ENCODE peak calls at places on chromosomes 5 and 9, in eight cellular contexts. X, B, F, P, U, Q, M and E are unnamed samples.

GRCh38 chr5:14749579-14750091 is 85.1 kb downstream of the OTULIN start:
- DNase-seq in X (peak), B (no peak), F (no peak), P (no peak), U (no peak), Q (no peak), M (no peak), E (no peak)

GRCh38 chr9:34139477-34140146 is 13.1 kb upstream of the DCAF12 start:
- DNase-seq in X (peak), B (no peak), F (no peak), P (no peak), U (peak), Q (peak), M (peak), E (peak)

GRCh38 chr5:1881273-1881586 is 1.5 kb downstream of the IRX4 start:
- DNase-seq in X (peak), B (no peak), F (no peak), P (no peak), U (no peak), Q (peak), M (no peak), E (no peak)

GRCh38 chr5:147522435-147522834 is 12.6 kb upstream of the DPYSL3 start:
- DNase-seq in X (peak), B (no peak), F (no peak), P (no peak), U (no peak), Q (peak), M (no peak), E (no peak)

GRCh38 chr9:21997480-21997879 is 2.9 kb downstream of the CDKN2B-AS1 start:
- DNase-seq in X (no peak), B (no peak), F (no peak), P (no peak), U (no peak), Q (no peak), M (no peak), E (no peak)

GRCh38 chr5:111278824-111279504 is 54.8 kb downstream of the CAMK4 start:
- DNase-seq in X (peak), B (no peak), F (peak), P (no peak), U (peak), Q (peak), M (peak), E (peak)

GRCh38 chr9:95460627-95461164 is 56.1 kb downstream of the PTCH1 start:
- DNase-seq in X (no peak), B (no peak), F (no peak), P (no peak), U (no peak), Q (no peak), M (no peak), E (no peak)

GRCh38 chr9:14910178-14910805 is at the start of gene FREM1:
- DNase-seq in X (no peak), B (no peak), F (no peak), P (peak), U (peak), Q (no peak), M (peak), E (peak)

GRCh38 chr9:89805726-89806125 is 200.9 kb downstream of the GADD45G start:
- DNase-seq in X (no peak), B (no peak), F (no peak), P (no peak), U (peak), Q (no peak), M (no peak), E (no peak)

GRCh38 chr5:90689064-90689463 is 130.5 kb downstream of the ADGRV1 start:
- DNase-seq in X (no peak), B (no peak), F (no peak), P (no peak), U (no peak), Q (no peak), M (no peak), E (no peak)
- H3K4me3 ChIP-seq in X (no peak), B (no peak), F (no peak), P (no peak), U (no peak), Q (no peak), M (no peak), E (no peak)

GRCh38 chr9:73026375-73026774 is 73.5 kb upstream of the ALDH1A1 start:
- DNase-seq in X (no peak), B (no peak), F (no peak), P (no peak), U (no peak), Q (no peak), M (no peak), E (no peak)
- H3K4me3 ChIP-seq in X (no peak), B (no peak), F (no peak), P (no peak), U (no peak), Q (no peak), M (no peak), E (no peak)

GRCh38 chr5:168030911-168031310 is 260.5 kb upstream of the WWC1 start:
- DNase-seq in X (no peak), B (no peak), F (no peak), P (no peak), U (no peak), Q (no peak), M (no peak), E (no peak)
- H3K4me3 ChIP-seq in X (no peak), B (no peak), F (no peak), P (no peak), U (no peak), Q (no peak), M (no peak), E (no peak)

GRCh38 chr9:110126986-110127864 is 80.7 kb downstream of the C9orf152 start:
- DNase-seq in X (no peak), B (no peak), F (no peak), P (peak), U (peak), Q (peak), M (peak), E (peak)
- H3K4me3 ChIP-seq in X (no peak), B (peak), F (no peak), P (peak), U (peak), Q (peak), M (peak), E (peak)